ENCODE peak calls at places on chromosomes 11 and 22, in four cellular contexts. C, H, S and W are unnamed samples.

GRCh38 chr22:28937206-28938025 is 54.0 kb downstream of the ZNRF3 start:
- DNase-seq in S (no peak), H (no peak), C (no peak), W (no peak)

GRCh38 chr22:37211853-37212173 is 464 bp downstream of the SSTR3 start:
- DNase-seq in H (no peak), S (no peak), C (peak; percentile 57), W (no peak)

GRCh38 chr11:127651175-127651887 is 650.8 kb upstream of the KIRREL3 start:
- DNase-seq in S (no peak), H (no peak), C (no peak), W (no peak)

GRCh38 chr11:134702827-134703226 is 290.8 kb upstream of the B3GAT1 start:
- DNase-seq in C (no peak), S (no peak), H (no peak), W (no peak)

GRCh38 chr22:50576806-50577696 is 1.2 kb downstream of the CPT1B start:
- DNase-seq in H (no peak), C (no peak), S (no peak), W (no peak)

GRCh38 chr11:46389450-46390330 is 1.9 kb downstream of the CHRM4 start:
- DNase-seq in S (peak; percentile 56), H (peak; percentile 85), C (peak; percentile 74), W (no peak)

GRCh38 chr22:39264344-39265116 is 19.7 kb upstream of the PDGFB start:
- DNase-seq in S (peak; percentile 57), H (no peak), C (peak; percentile 80), W (no peak)

GRCh38 chr11:78069465-78069864 is 5.8 kb downstream of the THRSP start:
- DNase-seq in S (peak; percentile 57), H (no peak), C (no peak), W (no peak)

GRCh38 chr22:23376256-23376655 is 195.9 kb downstream of the BCR start:
- DNase-seq in C (no peak), H (peak; percentile 55), S (no peak), W (no peak)

DNA sequence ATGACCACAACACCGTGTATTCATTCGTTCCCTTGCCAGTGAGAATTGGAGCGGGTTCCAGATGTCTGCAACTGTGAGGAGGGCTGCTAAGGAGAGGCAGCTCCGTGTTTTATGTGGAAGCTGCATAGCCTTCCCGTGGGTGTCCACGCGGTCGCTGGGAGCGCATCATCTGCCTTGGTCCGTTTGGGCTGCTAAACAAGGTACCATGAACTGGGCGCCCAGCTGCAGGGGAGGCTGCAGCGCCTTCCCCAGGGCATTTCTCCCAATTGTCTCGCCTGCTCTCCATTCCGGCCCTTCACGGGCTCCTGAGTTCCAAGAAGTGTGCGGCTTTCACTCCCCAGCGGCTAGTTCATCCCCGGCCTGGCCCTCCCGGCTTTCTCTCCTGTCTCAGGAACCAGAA is 1446.4 kb downstream of the TBC1D22A start:
- DNase-seq in S (no peak), H (no peak), C (no peak), W (no peak)
- H3K9me3 ChIP-seq in S (no peaks in the 10 kb centered on the region), H (no peaks in the 10 kb centered on the region), C (no peaks in the 10 kb centered on the region), W (no peaks in the 10 kb centered on the region)

DNA sequence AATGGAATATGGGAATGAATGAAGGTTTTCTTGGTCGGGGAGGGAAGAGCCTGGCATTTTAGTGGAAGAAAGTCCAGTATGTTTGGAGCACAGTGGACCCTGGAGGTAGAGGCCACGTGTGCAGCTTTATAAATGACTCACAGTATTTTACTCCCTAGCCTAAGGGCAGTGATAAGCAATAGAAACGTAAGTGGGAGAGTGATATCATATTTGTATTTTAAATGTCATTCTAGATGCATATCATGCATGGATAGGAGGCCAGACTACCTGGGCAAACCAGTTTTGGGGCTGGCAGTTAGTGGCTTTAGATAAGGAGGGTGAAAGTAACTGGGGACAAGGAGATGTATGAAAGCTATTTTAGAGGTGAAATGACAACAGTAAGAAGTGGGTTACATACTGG is 174.1 kb downstream of the ARHGAP42 start:
- DNase-seq in S (no peak), C (no peak), H (no peak), W (no peak)
- TF ChIP-seq CTCF in S (no peak), C (no peak), H (no peak), W (no peak)

GRCh38 chr11:72808415-72808814 is 5.8 kb upstream of the ATG16L2 start:
- DNase-seq in H (no peak), C (no peak), S (no peak), W (no peak)

GRCh38 chr11:72807021-72807693 is 7.1 kb upstream of the ATG16L2 start:
- DNase-seq in S (no peak), C (no peak), H (no peak), W (no peak)

GRCh38 chr11:72805214-72805613 is 9.0 kb upstream of the ATG16L2 start:
- DNase-seq in S (no peak), C (no peak), H (no peak), W (no peak)

GRCh38 chr11:72812604-72812967 is 1.6 kb upstream of the ATG16L2 start:
- DNase-seq in H (no peak), S (no peak), C (no peak), W (no peak)

DNA sequence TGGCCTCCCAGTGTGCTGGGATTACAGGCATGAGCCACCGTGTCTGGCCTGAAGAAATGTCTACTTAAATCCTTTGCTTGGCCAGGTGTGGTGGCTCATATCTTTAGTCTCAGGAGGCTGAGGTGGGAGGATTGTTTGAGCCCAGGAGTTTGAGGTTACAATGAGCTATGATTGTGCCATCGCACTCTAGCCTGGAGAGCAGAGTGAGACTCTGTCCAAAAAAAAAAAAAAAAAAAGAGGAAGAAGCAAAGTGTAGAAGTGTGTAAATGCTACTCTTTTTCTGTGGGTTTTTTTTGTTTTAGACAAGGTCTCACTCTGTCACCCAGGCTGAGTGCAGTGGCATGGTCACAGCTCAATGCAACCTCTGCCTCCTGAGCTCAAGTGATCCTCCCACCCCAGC is 6.4 kb upstream of the ATG16L2 start:
- DNase-seq in S (no peak), H (no peak), C (no peak), W (no peak)
- H3K27ac ChIP-seq in S (no peak overlapping the region), H (no peak overlapping the region), C (peak overlapping the region; percentile 32), W (no peak overlapping the region)

GRCh38 chr11:94224078-94224477 is 80.3 kb upstream of the IZUMO1R start:
- DNase-seq in H (no peak), C (no peak), S (no peak), W (no peak)

GRCh38 chr11:94218372-94218771 is 86.0 kb upstream of the IZUMO1R start:
- DNase-seq in C (no peak), S (no peak), H (no peak), W (no peak)

GRCh38 chr11:94217705-94218104 is 86.7 kb upstream of the IZUMO1R start:
- DNase-seq in C (no peak), S (no peak), H (no peak), W (no peak)

GRCh38 chr11:94219771-94220170 is 84.6 kb upstream of the IZUMO1R start:
- DNase-seq in C (no peak), S (no peak), H (no peak), W (no peak)
- H3K9me3 ChIP-seq in C (peaks cover 5% of the 10 kb centered on the region), S (peaks cover 18% of the 10 kb centered on the region), H (peaks cover 10% of the 10 kb centered on the region), W (peaks cover 9% of the 10 kb centered on the region)